ENCODE peak calls at places on chromosomes 6 and 20, in four cellular contexts. H is AG08396; C is heart right ventricle; B is activated naive CD4-positive, alpha-beta T cell. A is an unnamed sample.

GRCh38 chr20:7744411-7744810 is 195.8 kb downstream of the HAO1 start:
- DNase-seq in H (peak), B (no peak), C (no peak), A (peak)

GRCh38 chr6:148736779-148737412 is 9.9 kb upstream of the UST start:
- DNase-seq in C (no peak), B (no peak), H (no peak), A (no peak)

GRCh38 chr6:72635636-72636035 is 13.8 kb downstream of the KCNQ5 start:
- DNase-seq in C (no peak), B (no peak), H (no peak), A (no peak)

GRCh38 chr6:112357801-112358200 is 10.7 kb downstream of the RFPL4B start:
- DNase-seq in C (no peak), H (peak), B (no peak), A (peak)

GRCh38 chr6:156833755-156834154 is 56.6 kb downstream of the ARID1B start:
- DNase-seq in H (no peak), C (no peak), B (no peak), A (no peak)

GRCh38 chr6:125302840-125303511 is 1.2 kb upstream of the HDDC2 start:
- DNase-seq in B (no peak), C (no peak), H (no peak), A (no peak)

GRCh38 chr6:12580296-12580695 is 136.3 kb upstream of the PHACTR1 start:
- DNase-seq in B (no peak), C (no peak), H (no peak), A (no peak)

GRCh38 chr6:42038811-42039408 is 11.4 kb upstream of the TAF8 start:
- DNase-seq in C (no peak), B (no peak), H (no peak), A (no peak)

GRCh38 chr6:135116566-135116965 is 61.9 kb upstream of the HBS1L start:
- DNase-seq in B (no peak), H (no peak), C (no peak), A (no peak)

GRCh38 chr20:35135867-35136586 is 11.1 kb downstream of the EDEM2 start:
- DNase-seq in H (peak), C (peak), B (no peak), A (peak)

A was measured in fibroblast of gingiva.